ENCODE peak calls at places on chromosomes 2 and 18, in four cellular contexts. X, Y, W and Q are unnamed samples.

GRCh38 chr2:209181984-209182383 is 241.9 kb upstream of the MAP2 start:
- DNase-seq in X (no peak), W (no peak), Y (no peak), Q (no peak)

GRCh38 chr2:14632133-14632936 is at the start of gene LRATD1:
- DNase-seq in W (peak), X (peak), Y (no peak), Q (peak)

GRCh38 chr2:152400607-152401214 is 65.7 kb downstream of the FMNL2 start:
- DNase-seq in X (no peak), Y (no peak), W (no peak), Q (no peak)

GRCh38 chr2:23320058-23320457 is 64.9 kb upstream of the KLHL29 start:
- DNase-seq in Y (no peak), X (no peak), W (no peak), Q (no peak)

GRCh38 chr2:105950521-105951389 is 206.0 kb downstream of the NCK2 start:
- DNase-seq in W (peak), Y (no peak), X (no peak), Q (no peak)

GRCh38 chr2:234044157-234044556 is 6.3 kb upstream of the SPP2 start:
- DNase-seq in X (no peak), Y (no peak), W (no peak), Q (no peak)

GRCh38 chr2:156810094-156810493 is 373.9 kb downstream of the GPD2 start:
- DNase-seq in X (no peak), W (no peak), Y (no peak), Q (no peak)

GRCh38 chr2:46923011-46923669 is 7.5 kb upstream of the MCFD2 start:
- DNase-seq in Y (no peak), X (no peak), W (peak), Q (no peak)

GRCh38 chr2:218429951-218430692 is 11.2 kb downstream of the VIL1 start:
- DNase-seq in Y (no peak), X (peak), W (no peak), Q (no peak)

GRCh38 chr18:28494151-28494550 is 317.2 kb upstream of the CDH2 start:
- DNase-seq in W (no peak), Y (no peak), X (no peak), Q (no peak)

GRCh38 chr2:179104736-179105135 is 54.8 kb upstream of the CCDC141 start:
- DNase-seq in X (no peak), Y (no peak), W (peak), Q (no peak)

GRCh38 chr2:9112079-9112721 is 94.4 kb upstream of the ASAP2 start:
- DNase-seq in Y (no peak), W (peak), X (peak), Q (peak)

GRCh38 chr18:3728704-3729437 is 278.9 kb downstream of the TGIF1 start:
- DNase-seq in W (no peak), Y (no peak), X (no peak), Q (no peak)

GRCh38 chr2:199739413-199740110 is 111.4 kb downstream of the FTCDNL1 start:
- DNase-seq in Y (no peak), X (peak), W (peak), Q (peak)

GRCh38 chr2:105379741-105380186 is 19.1 kb downstream of the FHL2 start:
- DNase-seq in W (no peak), X (no peak), Y (no peak), Q (no peak)

GRCh38 chr2:126889501-126890135 is 9.1 kb upstream of the TEX51 start:
- DNase-seq in W (no peak), X (peak), Y (no peak), Q (no peak)

GRCh38 chr2:200616193-200616592 is 30.4 kb downstream of the AOX1 start:
- DNase-seq in W (no peak), Y (no peak), X (no peak), Q (no peak)

GRCh38 chr2:231861538-231861937 is 64.7 kb downstream of the NPPC start:
- DNase-seq in W (no peak), X (no peak), Y (no peak), Q (no peak)

GRCh38 chr2:113277474-113278072 is 1.1 kb downstream of the PAX8 start:
- DNase-seq in W (no peak), Y (no peak), X (no peak), Q (no peak)

GRCh38 chr2:162545254-162545653 is 201.3 kb downstream of the GCA start:
- DNase-seq in W (peak), Y (no peak), X (no peak), Q (no peak)

GRCh38 chr2:239344857-239345216 is 56.0 kb downstream of the HDAC4 start:
- DNase-seq in W (no peak), X (no peak), Y (no peak), Q (no peak)

GRCh38 chr2:233381013-233381995 is 27.0 kb downstream of the DGKD start:
- DNase-seq in W (no peak), Y (no peak), X (no peak), Q (no peak)

GRCh38 chr2:200314976-200315567 is 8.6 kb downstream of the SPATS2L start:
- DNase-seq in W (no peak), X (no peak), Y (no peak), Q (no peak)

GRCh38 chr2:94986392-94986963 is 39.0 kb upstream of the MAL start:
- DNase-seq in W (peak), Y (peak), X (no peak), Q (peak)

GRCh38 chr2:11678306-11678960 is 8.4 kb upstream of the NTSR2 start:
- DNase-seq in Y (no peak), X (peak), W (no peak), Q (no peak)

GRCh38 chr2:68766378-68766845 is 31.8 kb downstream of the ARHGAP25 start:
- DNase-seq in W (peak), X (peak), Y (no peak), Q (peak)

GRCh38 chr2:236938126-236938525 is 147.6 kb upstream of the COPS8 start:
- DNase-seq in Y (no peak), W (no peak), X (no peak), Q (peak)

GRCh38 chr2:100817388-100817985 is 2.5 kb upstream of the NPAS2 start:
- DNase-seq in W (no peak), X (no peak), Y (no peak), Q (no peak)

GRCh38 chr18:45106331-45106774 is 425.7 kb downstream of the SETBP1 start:
- DNase-seq in X (no peak), Y (peak), W (no peak), Q (no peak)

GRCh38 chr2:71602581-71602980 is 149.2 kb downstream of the DYSF start:
- DNase-seq in W (no peak), Y (no peak), X (peak), Q (no peak)

GRCh38 chr2:71605173-71605641 is 151.8 kb downstream of the DYSF start:
- DNase-seq in X (peak), Y (no peak), W (no peak), Q (no peak)

GRCh38 chr2:71604709-71605085 is 151.3 kb downstream of the DYSF start:
- DNase-seq in Y (no peak), X (peak), W (no peak), Q (no peak)

GRCh38 chr2:71603311-71603794 is 150.0 kb downstream of the DYSF start:
- DNase-seq in Y (no peak), X (peak), W (no peak), Q (no peak)

DNA sequence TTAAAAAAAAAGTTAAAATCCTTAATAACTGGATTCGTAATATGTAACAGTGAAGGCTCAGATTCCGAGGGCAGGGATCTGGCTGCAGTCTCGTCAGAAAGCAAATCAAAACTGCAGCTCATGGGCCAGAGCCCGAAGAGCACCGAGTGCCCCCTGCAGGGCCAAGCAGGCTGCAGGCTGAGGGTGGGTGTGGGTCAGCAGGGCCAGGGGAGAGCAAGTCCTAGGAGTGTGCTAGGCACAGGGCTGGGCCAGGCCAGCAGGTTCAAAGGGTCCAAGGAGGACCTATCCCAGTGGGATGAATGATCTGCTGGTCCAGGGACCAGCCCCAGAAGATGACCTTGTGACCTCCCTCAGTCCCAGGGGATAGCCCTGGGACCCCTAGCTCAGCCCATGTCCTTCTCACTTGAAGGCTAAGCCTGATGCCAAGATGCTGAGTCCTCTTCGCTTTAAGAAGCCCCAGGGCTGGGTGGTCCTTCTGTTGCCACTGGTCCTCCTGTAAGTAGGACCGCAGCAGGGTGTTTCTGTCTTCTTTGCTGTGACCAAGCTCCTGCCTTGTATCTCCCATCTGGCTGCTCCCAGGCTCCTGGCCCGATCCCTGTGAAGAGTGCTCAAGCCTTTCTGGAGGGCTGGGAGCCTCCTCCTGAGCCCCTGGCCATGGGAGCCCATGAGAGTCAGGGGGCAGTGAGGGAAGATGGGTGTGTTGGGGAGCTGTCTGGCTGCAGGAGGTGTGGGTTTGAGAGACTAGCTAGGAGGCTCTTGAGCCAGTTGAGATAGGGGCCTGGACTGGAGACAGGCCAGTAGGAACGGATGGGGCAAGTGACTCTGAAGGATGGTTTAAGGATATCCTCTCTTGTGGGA is 150.7 kb downstream of the DYSF start:
- DNase-seq in X (peak), Y (no peak), W (no peak), Q (no peak)
- TF ChIP-seq CTCF in X (no peak), Y (no peak), W (no peak), Q (no peak)

DNA sequence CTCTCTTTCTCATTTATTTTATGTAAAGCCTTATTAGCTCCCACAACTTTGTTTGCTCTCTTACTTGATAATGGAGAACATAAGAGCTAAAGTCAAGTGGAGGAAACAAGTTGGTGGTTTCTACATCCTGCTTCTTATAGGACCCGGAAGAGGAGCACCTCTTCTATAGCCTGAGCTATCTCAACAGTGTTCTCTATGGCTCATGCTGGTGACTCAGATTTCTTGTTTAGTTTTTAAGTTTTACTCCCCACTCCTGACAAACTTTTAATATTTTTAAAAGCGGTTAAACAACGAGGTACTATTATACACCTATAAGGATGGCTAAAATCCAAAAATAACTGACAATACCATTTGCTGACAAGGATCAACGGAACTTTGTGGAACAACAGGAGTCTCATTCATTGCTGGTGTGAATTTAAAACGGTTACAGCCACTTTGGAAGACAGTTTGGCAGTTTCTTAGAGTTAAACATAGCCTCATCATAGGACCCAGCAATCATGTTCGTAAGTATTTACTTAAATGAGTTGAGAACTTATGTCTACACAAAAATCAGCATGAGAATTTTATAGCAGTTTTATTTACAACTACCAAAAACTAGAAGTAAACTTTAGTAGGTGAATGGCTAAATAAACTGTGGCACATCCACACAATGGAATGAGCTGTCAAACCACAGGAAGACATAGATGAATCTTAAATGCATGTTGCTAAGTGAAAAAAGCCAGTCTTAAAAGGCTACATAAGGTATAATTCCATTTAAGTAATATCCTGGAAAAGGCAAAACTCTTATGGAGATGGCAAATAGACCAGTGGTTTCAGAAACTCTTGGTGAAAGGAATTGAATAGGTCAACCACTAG is 12.7 kb upstream of the CDC42EP3 start:
- DNase-seq in W (no peak), X (no peak), Y (no peak), Q (no peak)
- H3K27ac ChIP-seq in W (no peak), X (no peak), Y (no peak), Q (no peak)

GRCh38 chr2:20411361-20411894 is 35.4 kb upstream of the RHOB start:
- DNase-seq in Y (no peak), W (peak), X (peak), Q (peak)

GRCh38 chr2:20410556-20411277 is 36.2 kb upstream of the RHOB start:
- DNase-seq in X (peak), W (no peak), Y (no peak), Q (no peak)

GRCh38 chr2:20404950-20405349 is 41.9 kb upstream of the RHOB start:
- DNase-seq in W (no peak), X (no peak), Y (no peak), Q (no peak)

GRCh38 chr2:20403693-20404381 is 43.0 kb upstream of the RHOB start:
- DNase-seq in W (no peak), Y (no peak), X (peak), Q (no peak)

DNA sequence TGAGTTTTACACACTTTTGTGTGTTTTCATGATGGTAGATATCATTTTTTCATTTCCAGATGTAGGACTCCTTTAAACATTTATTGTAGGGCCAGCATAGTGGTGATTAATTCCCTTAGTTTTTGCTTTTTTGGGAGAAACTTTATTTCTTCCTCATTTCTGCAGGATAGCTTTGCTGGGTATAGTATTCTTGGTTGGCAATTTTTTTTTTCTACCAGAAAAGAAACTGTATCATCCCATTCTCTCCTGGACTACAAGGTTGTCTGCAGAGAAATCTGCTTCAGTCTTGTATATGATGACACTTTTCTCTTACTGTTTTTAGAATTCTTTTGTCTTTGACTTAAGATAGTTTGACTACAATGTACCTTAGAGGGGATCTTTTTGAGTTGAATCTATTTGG is 37.8 kb upstream of the RHOB start:
- DNase-seq in Y (no peak), X (no peak), W (no peak), Q (no peak)
- TF ChIP-seq CTCF in Y (no peak), X (no peak), W (no peak), Q (no peak)

GRCh38 chr2:186159101-186159500 is 327.0 kb upstream of the ZC3H15 start:
- DNase-seq in X (no peak), W (no peak), Y (no peak), Q (no peak)
- H3K27ac ChIP-seq in X (no peak), W (no peak), Y (no peak), Q (no peak)

DNA sequence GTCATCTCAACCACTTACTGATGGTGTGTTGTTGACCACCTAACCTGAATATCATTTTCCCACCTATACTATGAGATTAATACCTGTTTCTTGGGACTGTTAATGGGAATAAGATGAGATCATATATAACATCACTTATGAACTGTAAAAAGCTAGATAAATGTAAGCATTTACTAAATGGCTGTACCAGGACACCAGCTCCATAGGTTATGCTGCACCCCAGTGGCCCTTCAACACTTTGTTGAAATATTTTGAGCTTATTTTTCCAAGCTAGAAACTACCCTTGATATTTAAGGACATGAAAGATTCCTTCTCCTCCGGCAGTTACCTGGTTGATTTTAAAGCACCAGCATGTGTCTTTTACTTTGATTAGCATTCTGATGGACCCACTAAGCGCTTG is 138.0 kb upstream of the CDCA7 start:
- DNase-seq in X (no peak), Y (no peak), W (no peak), Q (no peak)
- TF ChIP-seq CTCF in X (no peak), Y (no peak), W (no peak), Q (no peak)

DNA sequence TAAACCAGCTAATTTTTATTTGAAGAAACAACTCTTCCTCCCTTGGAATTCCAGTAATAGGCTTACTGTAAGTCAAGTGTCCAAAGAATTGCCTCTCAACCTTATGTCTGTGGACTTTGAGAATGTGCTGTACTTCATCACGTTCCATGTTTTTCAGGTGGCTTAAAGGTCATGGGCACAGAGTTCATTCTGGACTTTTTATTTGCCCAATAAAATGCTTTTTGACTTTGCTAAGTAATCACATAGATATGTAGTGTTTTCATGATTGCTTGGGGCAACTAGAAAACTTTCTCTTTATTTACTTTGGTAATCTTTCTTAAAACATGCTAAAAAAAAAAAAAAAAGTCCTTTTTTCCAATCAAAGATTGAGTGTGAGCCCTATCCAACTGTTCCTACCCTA is 10.4 kb upstream of the DNAH7 start:
- DNase-seq in X (no peak), Y (no peak), W (peak), Q (no peak)
- H3K27ac ChIP-seq in X (peak), Y (no peak), W (peak), Q (no peak)

GRCh38 chr2:109349555-109350430 is 220.8 kb downstream of the SH3RF3 start:
- DNase-seq in X (no peak), W (no peak), Y (no peak), Q (no peak)

GRCh38 chr2:109352066-109352897 is 223.3 kb downstream of the SH3RF3 start:
- DNase-seq in X (no peak), Y (no peak), W (no peak), Q (peak)

GRCh38 chr2:109350526-109350925 is 221.5 kb downstream of the SH3RF3 start:
- DNase-seq in Y (no peak), X (no peak), W (no peak), Q (no peak)

GRCh38 chr2:109352898-109353689 is 224.1 kb downstream of the SH3RF3 start:
- DNase-seq in Y (no peak), X (no peak), W (no peak), Q (peak)

GRCh38 chr2:109351164-109351756 is 222.3 kb downstream of the SH3RF3 start:
- DNase-seq in W (no peak), X (peak), Y (no peak), Q (peak)
- TF ChIP-seq CTCF in W (no peak), X (no peak), Y (no peak), Q (no peak)

GRCh38 chr2:235669269-235669831 is 175.5 kb downstream of the AGAP1 start:
- DNase-seq in X (peak), W (peak), Y (no peak), Q (peak)

GRCh38 chr2:235668782-235669181 is 174.9 kb downstream of the AGAP1 start:
- DNase-seq in X (no peak), W (no peak), Y (no peak), Q (no peak)

GRCh38 chr2:235663877-235664276 is 170.0 kb downstream of the AGAP1 start:
- DNase-seq in Y (no peak), W (no peak), X (no peak), Q (no peak)

GRCh38 chr2:235666240-235666781 is 172.5 kb downstream of the AGAP1 start:
- DNase-seq in Y (no peak), W (peak), X (peak), Q (no peak)

GRCh38 chr2:235665656-235666239 is 171.9 kb downstream of the AGAP1 start:
- DNase-seq in Y (no peak), X (peak), W (no peak), Q (no peak)
- H3K27ac ChIP-seq in Y (no peak), X (no peak), W (no peak), Q (no peak)